ENCODE peak calls at places on chromosome 12, in six cellular contexts. O is GM04503; V is stimulated activated CD8-positive, alpha-beta memory T cell treated with anti-CD3 and anti-CD28 coated beads, Interleukin-12 subunit alpha, Interleukin-12 subunit beta, amount 100 ng/mL, for 1 hour; B is C1 segment of cervical spinal cord; X is astrocyte of the spinal cord; K is NCI-H2029. H is an unnamed sample.

GRCh38 chr12:46442239-46442638 is 69.7 kb upstream of the SLC38A2 start:
- DNase-seq in O (no peak), K (no peak), V (no peak), B (no peak), X (peak), H (peak)

GRCh38 chr12:50579757-50580267 is 75.0 kb downstream of the DIP2B start:
- DNase-seq in V (no peak), X (peak), O (no peak), B (no peak), K (no peak), H (peak)

GRCh38 chr12:104458645-104459555 is 2.2 kb downstream of the CHST11 start:
- DNase-seq in V (no peak), X (peak), B (no peak), O (no peak), K (no peak), H (peak)

GRCh38 chr12:92421701-92422100 is 276.1 kb upstream of the BTG1 start:
- DNase-seq in B (no peak), K (peak), V (no peak), X (no peak), O (no peak), H (peak)

GRCh38 chr12:58774731-58775130 is 145.6 kb downstream of the LRIG3 start:
- DNase-seq in K (no peak), X (peak), B (no peak), V (no peak), O (no peak), H (no peak)

GRCh38 chr12:104748356-104748755 is 209.7 kb downstream of the SLC41A2 start:
- DNase-seq in X (no peak), B (no peak), V (no peak), O (no peak), K (no peak), H (no peak)

GRCh38 chr12:131380961-131381705 is 329.8 kb upstream of the SFSWAP start:
- DNase-seq in X (no peak), B (no peak), O (no peak), V (no peak), K (no peak), H (no peak)

GRCh38 chr12:115044073-115044472 is 360.1 kb upstream of the TBX3 start:
- DNase-seq in O (no peak), K (no peak), B (no peak), X (no peak), V (no peak), H (peak)

GRCh38 chr12:2581293-2582045 is 213.3 kb upstream of the FKBP4 start:
- DNase-seq in O (no peak), K (no peak), X (no peak), V (no peak), B (no peak), H (no peak)

GRCh38 chr12:10307630-10308029 is at the start of gene KLRD1:
- DNase-seq in V (no peak), O (no peak), X (no peak), B (no peak), K (no peak), H (peak)

GRCh38 chr12:3135522-3136461 is 58.6 kb downstream of the TSPAN9 start:
- DNase-seq in K (peak), X (peak), B (peak), O (no peak), V (peak), H (peak)

GRCh38 chr12:46208370-46208769 is 60.5 kb downstream of the SLC38A1 start:
- DNase-seq in V (no peak), B (no peak), X (no peak), O (no peak), K (peak), H (no peak)

GRCh38 chr12:57280234-57281062 is 29.5 kb upstream of the STAC3 start:
- DNase-seq in K (peak), V (peak), O (peak), X (peak), B (no peak), H (peak)

GRCh38 chr12:14373202-14373601 is 7.7 kb downstream of the ATF7IP start:
- DNase-seq in X (peak), O (no peak), V (no peak), B (no peak), K (no peak), H (peak)

GRCh38 chr12:51028126-51028810 is 2.1 kb upstream of the SLC11A2 start:
- DNase-seq in V (no peak), K (no peak), X (peak), O (no peak), B (no peak), H (peak)

GRCh38 chr12:95022477-95022876 is 19.0 kb upstream of the NDUFA12 start:
- DNase-seq in X (no peak), K (no peak), V (no peak), O (no peak), B (no peak), H (no peak)

GRCh38 chr12:52876371-52876770 is 27.6 kb upstream of the KRT78 start:
- DNase-seq in V (no peak), X (no peak), O (no peak), B (no peak), K (peak), H (no peak)

GRCh38 chr12:6946033-6946919 is 2.5 kb downstream of the C12orf57 start:
- DNase-seq in X (no peak), B (no peak), K (peak), O (no peak), V (no peak), H (no peak)

GRCh38 chr12:121534495-121535148 is 46.2 kb downstream of the KDM2B start:
- DNase-seq in V (peak), O (no peak), K (no peak), B (no peak), X (no peak), H (no peak)

H was measured in GM23248.